ENCODE peak calls at places on chromosomes 4 and X, in seven cellular contexts. One of them, this sample, is unnamed.

GRCh38 chrX:13131511-13132137 is 87.2 kb upstream of the FAM9C start:
- DNase-seq in stimulated activated CD8-positive, alpha-beta memory T cell treated with anti-CD3 and anti-CD28 coated beads, Interleukin-4, amount 100 ng/mL, for 4 hours: no peak
- DNase-seq in COR-L47: no peak
- DNase-seq in NCI-H510A treated with DMSO at 0.1 percent for 48 hours: no peak
- DNase-seq in sigmoid colon: no peak
- DNase-seq in T-cell: peak
- DNase-seq in M059J: peak
- DNase-seq in this sample: no peak

GRCh38 chr4:100428051-100428450 is 89.8 kb downstream of the EMCN start:
- DNase-seq in sigmoid colon: no peak
- DNase-seq in COR-L47: no peak
- DNase-seq in M059J: peak
- DNase-seq in NCI-H510A treated with DMSO at 0.1 percent for 48 hours: no peak
- DNase-seq in stimulated activated CD8-positive, alpha-beta memory T cell treated with anti-CD3 and anti-CD28 coated beads, Interleukin-4, amount 100 ng/mL, for 4 hours: no peak
- DNase-seq in T-cell: no peak
- DNase-seq in this sample: no peak

GRCh38 chr4:22191565-22192301 is 243.2 kb upstream of the KCNIP4 start:
- DNase-seq in T-cell: no peak
- DNase-seq in M059J: no peak
- DNase-seq in sigmoid colon: no peak
- DNase-seq in NCI-H510A treated with DMSO at 0.1 percent for 48 hours: no peak
- DNase-seq in stimulated activated CD8-positive, alpha-beta memory T cell treated with anti-CD3 and anti-CD28 coated beads, Interleukin-4, amount 100 ng/mL, for 4 hours: no peak
- DNase-seq in COR-L47: peak
- DNase-seq in this sample: no peak

GRCh38 chr4:3047464-3048286 is 26.7 kb downstream of the HTT-AS start:
- DNase-seq in COR-L47: peak
- DNase-seq in T-cell: peak
- DNase-seq in stimulated activated CD8-positive, alpha-beta memory T cell treated with anti-CD3 and anti-CD28 coated beads, Interleukin-4, amount 100 ng/mL, for 4 hours: peak
- DNase-seq in M059J: peak
- DNase-seq in NCI-H510A treated with DMSO at 0.1 percent for 48 hours: peak
- DNase-seq in sigmoid colon: peak
- DNase-seq in this sample: peak

GRCh38 chr4:74615411-74615810 is 170.5 kb downstream of the AREG start:
- DNase-seq in sigmoid colon: no peak
- DNase-seq in COR-L47: no peak
- DNase-seq in T-cell: no peak
- DNase-seq in M059J: no peak
- DNase-seq in NCI-H510A treated with DMSO at 0.1 percent for 48 hours: no peak
- DNase-seq in stimulated activated CD8-positive, alpha-beta memory T cell treated with anti-CD3 and anti-CD28 coated beads, Interleukin-4, amount 100 ng/mL, for 4 hours: no peak
- DNase-seq in this sample: no peak

GRCh38 chr4:105399535-105400161 is 74.2 kb downstream of the PPA2 start:
- DNase-seq in stimulated activated CD8-positive, alpha-beta memory T cell treated with anti-CD3 and anti-CD28 coated beads, Interleukin-4, amount 100 ng/mL, for 4 hours: no peak
- DNase-seq in NCI-H510A treated with DMSO at 0.1 percent for 48 hours: no peak
- DNase-seq in COR-L47: no peak
- DNase-seq in sigmoid colon: no peak
- DNase-seq in T-cell: no peak
- DNase-seq in M059J: peak
- DNase-seq in this sample: no peak

GRCh38 chr4:37389967-37390580 is 145.5 kb downstream of the NWD2 start:
- DNase-seq in COR-L47: peak
- DNase-seq in T-cell: peak
- DNase-seq in sigmoid colon: no peak
- DNase-seq in stimulated activated CD8-positive, alpha-beta memory T cell treated with anti-CD3 and anti-CD28 coated beads, Interleukin-4, amount 100 ng/mL, for 4 hours: no peak
- DNase-seq in M059J: peak
- DNase-seq in NCI-H510A treated with DMSO at 0.1 percent for 48 hours: peak
- DNase-seq in this sample: no peak

GRCh38 chr4:8292388-8293107 is 23.0 kb downstream of the HTRA3 start:
- DNase-seq in stimulated activated CD8-positive, alpha-beta memory T cell treated with anti-CD3 and anti-CD28 coated beads, Interleukin-4, amount 100 ng/mL, for 4 hours: no peak
- DNase-seq in T-cell: no peak
- DNase-seq in NCI-H510A treated with DMSO at 0.1 percent for 48 hours: no peak
- DNase-seq in COR-L47: no peak
- DNase-seq in M059J: no peak
- DNase-seq in sigmoid colon: peak
- DNase-seq in this sample: no peak

GRCh38 chrX:71578253-71579135 is at the start of gene GCNA:
- DNase-seq in NCI-H510A treated with DMSO at 0.1 percent for 48 hours: no peak
- DNase-seq in T-cell: no peak
- DNase-seq in sigmoid colon: no peak
- DNase-seq in COR-L47: no peak
- DNase-seq in M059J: no peak
- DNase-seq in stimulated activated CD8-positive, alpha-beta memory T cell treated with anti-CD3 and anti-CD28 coated beads, Interleukin-4, amount 100 ng/mL, for 4 hours: no peak
- DNase-seq in this sample: no peak

GRCh38 chr4:6474705-6475457 is 2.5 kb upstream of the PPP2R2C start:
- DNase-seq in T-cell: no peak
- DNase-seq in COR-L47: no peak
- DNase-seq in stimulated activated CD8-positive, alpha-beta memory T cell treated with anti-CD3 and anti-CD28 coated beads, Interleukin-4, amount 100 ng/mL, for 4 hours: no peak
- DNase-seq in sigmoid colon: peak
- DNase-seq in M059J: no peak
- DNase-seq in NCI-H510A treated with DMSO at 0.1 percent for 48 hours: no peak
- DNase-seq in this sample: no peak

GRCh38 chr4:26144526-26145167 is 176.2 kb upstream of the RBPJ start:
- DNase-seq in NCI-H510A treated with DMSO at 0.1 percent for 48 hours: no peak
- DNase-seq in M059J: no peak
- DNase-seq in COR-L47: no peak
- DNase-seq in T-cell: no peak
- DNase-seq in sigmoid colon: no peak
- DNase-seq in stimulated activated CD8-positive, alpha-beta memory T cell treated with anti-CD3 and anti-CD28 coated beads, Interleukin-4, amount 100 ng/mL, for 4 hours: no peak
- DNase-seq in this sample: no peak

This sample was measured in stimulated activated CD4-positive, alpha-beta T cell treated with anti-CD3 and anti-CD28 coated beads, TNF-alpha, amount 100 ng/mL, for 24 hours.